ENCODE peak calls at places on chromosomes 1 and 21, in five cellular contexts. M is stimulated activated CD4-positive, alpha-beta T cell treated with anti-CD3 and anti-CD28 coated beads, TNF-alpha, amount 100 ng/mL, for 24 hours; Z is NCI-H1694 treated with DMSO at 0.1 percent for 48 hours; K is HL-60; C is AG09309. N is an unnamed sample.

GRCh38 chr1:192810253-192810880 is 1.5 kb downstream of the RGS2 start:
- DNase-seq in C (no peak), M (no peak), K (peak), Z (no peak), N (no peak)

GRCh38 chr1:69055223-69055622 is 512.5 kb upstream of the LRRC7 start:
- DNase-seq in Z (no peak), M (no peak), K (no peak), C (no peak), N (no peak)

GRCh38 chr21:35658242-35658641 is 402.1 kb downstream of the SETD4 start:
- DNase-seq in M (no peak), C (peak), Z (no peak), K (peak), N (peak)

GRCh38 chr21:14050121-14050520 is 160.6 kb downstream of the LIPI start:
- DNase-seq in K (no peak), M (no peak), Z (no peak), C (no peak), N (no peak)

GRCh38 chr21:44382536-44382935 is 29.1 kb downstream of the TRPM2 start:
- DNase-seq in Z (no peak), M (no peak), K (no peak), C (no peak), N (no peak)

GRCh38 chr1:33763406-33763805 is 100.5 kb upstream of the HMGB4 start:
- DNase-seq in K (no peak), C (peak), Z (no peak), M (no peak), N (peak)

GRCh38 chr1:21022279-21023040 is 154.2 kb downstream of the EIF4G3 start:
- DNase-seq in M (peak), K (peak), C (peak), Z (peak), N (peak)

GRCh38 chr1:182720465-182720864 is 36.1 kb upstream of the RGS8 start:
- DNase-seq in M (no peak), Z (no peak), K (no peak), C (no peak), N (no peak)

GRCh38 chr1:201066986-201067385 is 43.5 kb upstream of the KIF21B start:
- DNase-seq in Z (no peak), M (no peak), K (no peak), C (no peak), N (no peak)

GRCh38 chr1:15039017-15039648 is 114.4 kb upstream of the TMEM51 start:
- DNase-seq in Z (no peak), K (no peak), M (no peak), C (no peak), N (no peak)

GRCh38 chr1:89598450-89599331 is 34.2 kb upstream of the LRRC8C start:
- DNase-seq in C (no peak), M (no peak), Z (peak), K (peak), N (peak)

GRCh38 chr1:76390451-76390850 is 315.9 kb downstream of the ST6GALNAC3 start:
- DNase-seq in M (no peak), C (no peak), K (no peak), Z (no peak), N (no peak)

GRCh38 chr1:47793563-47793962 is 203.6 kb downstream of the TRABD2B start:
- DNase-seq in Z (no peak), C (no peak), M (no peak), K (no peak), N (no peak)

GRCh38 chr21:30166171-30166570 is 434 bp downstream of the CLDN17 start:
- DNase-seq in Z (no peak), K (no peak), M (no peak), C (no peak), N (no peak)

GRCh38 chr21:44871576-44872265 is 1.8 kb downstream of the PTTG1IP start:
- DNase-seq in C (peak), K (peak), M (no peak), Z (no peak), N (peak)

GRCh38 chr1:204493145-204493881 is 1.3 kb downstream of the PIK3C2B start:
- DNase-seq in C (peak), K (no peak), M (no peak), Z (peak), N (peak)

GRCh38 chr1:200954434-200954833 is 59.7 kb downstream of the INAVA start:
- DNase-seq in K (no peak), C (no peak), M (no peak), Z (no peak), N (no peak)

GRCh38 chr1:186295980-186296379 is 79.1 kb downstream of the TPR start:
- DNase-seq in C (no peak), Z (no peak), K (no peak), M (no peak), N (peak)

GRCh38 chr1:94926365-94926914 is 470 bp downstream of the CNN3 start:
- DNase-seq in M (no peak), Z (peak), C (no peak), K (no peak), N (peak)

GRCh38 chr21:37264808-37265207 is 2.3 kb downstream of the VPS26C start:
- DNase-seq in K (no peak), Z (no peak), M (no peak), C (no peak), N (no peak)

GRCh38 chr1:233005703-233006102 is 55.3 kb downstream of the NTPCR start:
- DNase-seq in K (no peak), C (peak), M (no peak), Z (no peak), N (no peak)

GRCh38 chr1:208002672-208003071 is 91.7 kb upstream of the CD34 start:
- DNase-seq in C (no peak), K (no peak), M (no peak), Z (no peak), N (no peak)

GRCh38 chr1:85801520-85801919 is 93.3 kb upstream of the ZNHIT6 start:
- DNase-seq in C (no peak), M (no peak), Z (no peak), K (no peak), N (peak)

GRCh38 chr21:34830386-34831140 is 161.8 kb downstream of the CLIC6 start:
- DNase-seq in Z (no peak), C (no peak), K (no peak), M (no peak), N (no peak)

GRCh38 chr1:172815740-172816139 is 156.8 kb downstream of the FASLG start:
- DNase-seq in C (no peak), M (no peak), K (no peak), Z (no peak), N (no peak)

GRCh38 chr1:180956028-180956640 is 43.4 kb downstream of the KIAA1614 start:
- DNase-seq in Z (no peak), K (no peak), M (no peak), C (no peak), N (no peak)

GRCh38 chr21:44795342-44795741 is 6.3 kb downstream of the UBE2G2 start:
- DNase-seq in K (no peak), M (no peak), C (no peak), Z (no peak), N (no peak)

GRCh38 chr1:40944841-40945430 is 34.6 kb upstream of the CTPS1 start:
- DNase-seq in M (no peak), Z (no peak), C (no peak), K (no peak), N (no peak)

GRCh38 chr1:11654571-11655262 is at the start of gene FBXO44:
- DNase-seq in Z (no peak), K (no peak), M (peak), C (no peak), N (peak)

GRCh38 chr1:216186816-216187215 is 236.4 kb downstream of the USH2A start:
- DNase-seq in M (no peak), C (no peak), Z (no peak), K (no peak), N (no peak)

GRCh38 chr1:118154220-118154619 is 30.8 kb downstream of the SPAG17 start:
- DNase-seq in M (no peak), Z (no peak), K (no peak), C (no peak), N (peak)

GRCh38 chr1:7550261-7550850 is 220.7 kb upstream of the VAMP3 start:
- DNase-seq in C (no peak), Z (no peak), M (no peak), K (no peak), N (no peak)